ENCODE peak calls at places on chromosomes 12 and 14, in six cellular contexts. One of them, this sample, is unnamed. For H3K4me1, the result is how much of the 10 kb centered on the place peaks cover.

GRCh38 chr14:84708865-84709264 is 821.1 kb upstream of the FLRT2 start:
- DNase-seq in cardiac muscle cell: no peak
- DNase-seq in pancreas: no peak
- DNase-seq in naive thymus-derived CD4-positive, alpha-beta T cell: no peak
- DNase-seq in DND-41: no peak
- DNase-seq in HCT116: no peak
- DNase-seq in this sample: no peak

GRCh38 chr12:108306014-108306501 is 33.1 kb downstream of the CMKLR1 start:
- DNase-seq in cardiac muscle cell: peak
- DNase-seq in pancreas: no peak
- DNase-seq in naive thymus-derived CD4-positive, alpha-beta T cell: no peak
- DNase-seq in DND-41: no peak
- DNase-seq in HCT116: no peak
- DNase-seq in this sample: no peak

GRCh38 chr14:73140924-73141323 is 4.6 kb downstream of the PSEN1 start:
- DNase-seq in cardiac muscle cell: no peak
- DNase-seq in pancreas: no peak
- DNase-seq in naive thymus-derived CD4-positive, alpha-beta T cell: no peak
- DNase-seq in DND-41: no peak
- DNase-seq in HCT116: no peak
- DNase-seq in this sample: no peak

GRCh38 chr12:90245396-90245795 is 536.8 kb upstream of the ATP2B1 start:
- DNase-seq in cardiac muscle cell: no peak
- DNase-seq in pancreas: no peak
- DNase-seq in naive thymus-derived CD4-positive, alpha-beta T cell: no peak
- DNase-seq in DND-41: no peak
- DNase-seq in HCT116: no peak
- DNase-seq in this sample: no peak

GRCh38 chr14:73452341-73453191 is 5.8 kb downstream of the NUMB start:
- DNase-seq in cardiac muscle cell: peak
- DNase-seq in pancreas: no peak
- DNase-seq in naive thymus-derived CD4-positive, alpha-beta T cell: no peak
- DNase-seq in DND-41: no peak
- DNase-seq in HCT116: no peak
- DNase-seq in this sample: no peak

GRCh38 chr12:2963760-2964292 is 4.6 kb downstream of the TEAD4 start:
- DNase-seq in cardiac muscle cell: peak
- DNase-seq in pancreas: peak
- DNase-seq in naive thymus-derived CD4-positive, alpha-beta T cell: no peak
- DNase-seq in DND-41: no peak
- DNase-seq in HCT116: no peak
- DNase-seq in this sample: no peak

GRCh38 chr12:28313631-28314030 is 123.4 kb downstream of the CCDC91 start:
- DNase-seq in cardiac muscle cell: peak
- DNase-seq in pancreas: no peak
- DNase-seq in naive thymus-derived CD4-positive, alpha-beta T cell: no peak
- DNase-seq in DND-41: no peak
- DNase-seq in HCT116: no peak
- DNase-seq in this sample: no peak

GRCh38 chr14:58969951-58970751 is 218.3 kb upstream of the DAAM1 start:
- DNase-seq in cardiac muscle cell: peak
- DNase-seq in pancreas: no peak
- DNase-seq in naive thymus-derived CD4-positive, alpha-beta T cell: no peak
- DNase-seq in DND-41: no peak
- DNase-seq in HCT116: no peak
- DNase-seq in this sample: no peak

GRCh38 chr12:57110189-57111045 is 745 bp downstream of the STAT6 start:
- DNase-seq in cardiac muscle cell: peak
- DNase-seq in pancreas: no peak
- DNase-seq in naive thymus-derived CD4-positive, alpha-beta T cell: peak
- DNase-seq in DND-41: peak
- DNase-seq in HCT116: no peak
- DNase-seq in this sample: peak

GRCh38 chr14:99133563-99134332 is 138.2 kb downstream of the BCL11B start:
- DNase-seq in cardiac muscle cell: no peak
- DNase-seq in pancreas: no peak
- DNase-seq in naive thymus-derived CD4-positive, alpha-beta T cell: peak
- DNase-seq in DND-41: peak
- DNase-seq in HCT116: no peak
- DNase-seq in this sample: no peak

GRCh38 chr12:52645120-52645761 is 6.8 kb downstream of the KRT2 start:
- DNase-seq in cardiac muscle cell: no peak
- DNase-seq in pancreas: no peak
- DNase-seq in naive thymus-derived CD4-positive, alpha-beta T cell: no peak
- DNase-seq in DND-41: no peak
- DNase-seq in HCT116: no peak
- DNase-seq in this sample: peak

GRCh38 chr12:1949771-1950470 is 31.5 kb upstream of the CACNA2D4 start:
- DNase-seq in cardiac muscle cell: peak
- DNase-seq in pancreas: no peak
- DNase-seq in naive thymus-derived CD4-positive, alpha-beta T cell: no peak
- DNase-seq in DND-41: no peak
- DNase-seq in HCT116: no peak
- DNase-seq in this sample: no peak

GRCh38 chr12:101570022-101570421 is 24.7 kb upstream of the MYBPC1 start:
- DNase-seq in cardiac muscle cell: peak
- DNase-seq in pancreas: no peak
- DNase-seq in naive thymus-derived CD4-positive, alpha-beta T cell: no peak
- DNase-seq in DND-41: no peak
- DNase-seq in HCT116: no peak
- DNase-seq in this sample: no peak

GRCh38 chr12:12474931-12475485 is 87.7 kb downstream of the DUSP16 start:
- DNase-seq in cardiac muscle cell: peak
- DNase-seq in pancreas: no peak
- DNase-seq in naive thymus-derived CD4-positive, alpha-beta T cell: peak
- DNase-seq in DND-41: no peak
- DNase-seq in HCT116: no peak
- DNase-seq in this sample: peak

GRCh38 chr12:92134638-92135274 is 10.9 kb downstream of the BTG1 start:
- DNase-seq in cardiac muscle cell: no peak
- DNase-seq in pancreas: no peak
- DNase-seq in naive thymus-derived CD4-positive, alpha-beta T cell: no peak
- DNase-seq in DND-41: no peak
- DNase-seq in HCT116: no peak
- DNase-seq in this sample: no peak

GRCh38 chr12:27052176-27052575 is 29.8 kb downstream of the MED21 start:
- DNase-seq in cardiac muscle cell: no peak
- DNase-seq in pancreas: no peak
- DNase-seq in naive thymus-derived CD4-positive, alpha-beta T cell: no peak
- DNase-seq in DND-41: no peak
- DNase-seq in HCT116: no peak
- DNase-seq in this sample: no peak

DNA sequence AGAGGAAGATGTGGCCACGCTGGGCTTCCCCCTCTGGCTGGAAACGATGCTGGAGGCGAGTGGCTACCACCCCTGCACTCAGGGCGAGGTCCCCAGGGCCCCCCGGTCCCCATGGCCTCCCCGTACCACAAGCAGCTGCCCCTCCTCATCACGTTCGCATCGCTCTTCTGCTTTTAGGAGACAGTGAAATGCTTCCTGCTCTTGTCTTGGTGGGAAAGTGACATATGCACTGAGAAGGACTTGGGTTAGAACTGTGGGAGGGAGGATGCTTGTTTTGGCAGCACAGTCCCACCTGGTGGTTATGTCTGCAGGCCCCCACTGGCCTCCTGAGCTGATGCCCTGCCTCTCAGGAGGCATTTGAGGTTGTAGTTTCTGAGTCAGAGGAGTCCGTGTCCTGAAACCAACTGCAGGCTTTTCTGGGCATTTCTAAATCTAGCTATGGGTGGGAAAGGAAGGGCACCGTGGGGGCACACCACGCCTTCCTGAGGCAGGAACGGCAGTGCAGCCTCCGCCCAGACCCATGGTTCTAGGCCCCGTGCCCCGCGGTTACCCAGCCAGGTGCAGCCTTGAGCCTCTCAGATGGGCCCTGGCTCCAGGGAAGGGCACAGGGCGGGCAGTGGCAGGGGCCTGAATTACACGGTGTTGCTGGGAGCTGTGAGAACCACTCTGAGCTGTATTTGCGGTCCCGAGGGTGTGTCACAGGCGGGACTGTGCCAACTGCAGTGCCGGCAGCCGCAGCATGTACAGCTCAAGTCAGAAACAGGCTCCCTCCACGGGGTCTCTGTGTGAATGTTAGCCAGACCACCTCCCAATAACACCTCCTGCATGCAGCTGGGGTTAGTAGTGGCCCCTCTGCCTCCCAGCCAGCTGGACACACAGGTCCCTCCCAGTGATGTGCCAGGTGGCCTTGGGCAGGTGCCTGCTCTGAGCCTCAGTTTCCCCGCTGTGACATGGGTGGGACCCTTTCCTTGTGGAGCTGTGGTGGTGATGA is 139.5 kb downstream of the ADGRD1 start:
- DNase-seq in cardiac muscle cell: no peak
- DNase-seq in pancreas: no peak
- DNase-seq in naive thymus-derived CD4-positive, alpha-beta T cell: peak
- DNase-seq in DND-41: peak
- DNase-seq in HCT116: no peak
- DNase-seq in this sample: no peak
- H3K4me1 ChIP-seq in cardiac muscle cell: under half
- H3K4me1 ChIP-seq in pancreas: under half
- H3K4me1 ChIP-seq in naive thymus-derived CD4-positive, alpha-beta T cell: under half
- H3K4me1 ChIP-seq in DND-41: under half
- H3K4me1 ChIP-seq in HCT116: under half
- H3K4me1 ChIP-seq in this sample: under half

GRCh38 chr12:42286741-42287140 is 39.2 kb downstream of the ZCRB1 start:
- DNase-seq in cardiac muscle cell: no peak
- DNase-seq in pancreas: no peak
- DNase-seq in naive thymus-derived CD4-positive, alpha-beta T cell: no peak
- DNase-seq in DND-41: no peak
- DNase-seq in HCT116: no peak
- DNase-seq in this sample: no peak
- H3K27ac ChIP-seq in cardiac muscle cell: no peak
- H3K27ac ChIP-seq in pancreas: no peak
- H3K27ac ChIP-seq in naive thymus-derived CD4-positive, alpha-beta T cell: no peak
- H3K27ac ChIP-seq in DND-41: no peak
- H3K27ac ChIP-seq in HCT116: no peak
- H3K27ac ChIP-seq in this sample: no peak

GRCh38 chr14:23114120-23114458 is 5.0 kb downstream of the CEBPE start:
- DNase-seq in cardiac muscle cell: no peak
- DNase-seq in pancreas: no peak
- DNase-seq in naive thymus-derived CD4-positive, alpha-beta T cell: no peak
- DNase-seq in DND-41: no peak
- DNase-seq in HCT116: no peak
- DNase-seq in this sample: no peak
- H3K4me1 ChIP-seq in cardiac muscle cell: under half
- H3K4me1 ChIP-seq in pancreas: under half
- H3K4me1 ChIP-seq in naive thymus-derived CD4-positive, alpha-beta T cell: under half
- H3K4me1 ChIP-seq in DND-41: under half
- H3K4me1 ChIP-seq in HCT116: under half
- H3K4me1 ChIP-seq in this sample: under half

GRCh38 chr14:53152627-53152908 is 555 bp downstream of the DDHD1 start:
- DNase-seq in cardiac muscle cell: no peak
- DNase-seq in pancreas: no peak
- DNase-seq in naive thymus-derived CD4-positive, alpha-beta T cell: no peak
- DNase-seq in DND-41: peak
- DNase-seq in HCT116: no peak
- DNase-seq in this sample: peak

GRCh38 chr14:53152909-53153701 is at the start of gene DDHD1:
- DNase-seq in cardiac muscle cell: peak
- DNase-seq in pancreas: peak
- DNase-seq in naive thymus-derived CD4-positive, alpha-beta T cell: peak
- DNase-seq in DND-41: peak
- DNase-seq in HCT116: peak
- DNase-seq in this sample: peak

GRCh38 chr14:53151867-53152626 is 1.1 kb downstream of the DDHD1 start:
- DNase-seq in cardiac muscle cell: peak
- DNase-seq in pancreas: peak
- DNase-seq in naive thymus-derived CD4-positive, alpha-beta T cell: peak
- DNase-seq in DND-41: peak
- DNase-seq in HCT116: peak
- DNase-seq in this sample: peak

GRCh38 chr14:53149656-53150319 is 3.3 kb downstream of the DDHD1 start:
- DNase-seq in cardiac muscle cell: no peak
- DNase-seq in pancreas: no peak
- DNase-seq in naive thymus-derived CD4-positive, alpha-beta T cell: no peak
- DNase-seq in DND-41: no peak
- DNase-seq in HCT116: no peak
- DNase-seq in this sample: no peak

GRCh38 chr14:53151523-53151866 is 1.6 kb downstream of the DDHD1 start:
- DNase-seq in cardiac muscle cell: no peak
- DNase-seq in pancreas: no peak
- DNase-seq in naive thymus-derived CD4-positive, alpha-beta T cell: no peak
- DNase-seq in DND-41: no peak
- DNase-seq in HCT116: no peak
- DNase-seq in this sample: no peak
- H3K27ac ChIP-seq in cardiac muscle cell: no peak
- H3K27ac ChIP-seq in pancreas: no peak
- H3K27ac ChIP-seq in naive thymus-derived CD4-positive, alpha-beta T cell: peak
- H3K27ac ChIP-seq in DND-41: peak
- H3K27ac ChIP-seq in HCT116: peak
- H3K27ac ChIP-seq in this sample: peak